ENCODE peak calls at places on chromosomes 2 and 18, in ten cellular contexts. T is cardiac muscle cell, W is colonic mucosa, D is transverse colon, L is mammary epithelial cell, Q is tibial artery, B is GM23248, K is breast epithelium, M is IMR-90, J is NT2/D1. I is an unnamed sample.

GRCh38 chr2:82796132-82796531 is 1662.9 kb downstream of the SUCLG1 start:
- DNase-seq in D (no peak), W (no peak), J (no peak), Q (no peak), M (no peak), K (no peak), L (no peak), B (no peak), T (no peak), I (no peak)

GRCh38 chr2:224816816-224817215 is 100.7 kb upstream of the CCDC195 start:
- DNase-seq in D (no peak), J (no peak), B (peak; percentile 79), W (no peak), L (peak; percentile 63), M (peak; percentile 89), K (no peak), Q (no peak), T (no peak), I (no peak)

GRCh38 chr18:10304853-10305252 is 149.6 kb upstream of the APCDD1 start:
- DNase-seq in B (peak; percentile 92), Q (no peak), K (no peak), D (no peak), M (peak; percentile 79), W (peak; percentile 23), L (peak; percentile 70), T (no peak), J (no peak), I (no peak)

GRCh38 chr18:68779169-68779568 is 18.7 kb upstream of the CCDC102B start:
- DNase-seq in K (no peak), D (no peak), B (peak; percentile 73), J (no peak), W (no peak), Q (no peak), M (peak; percentile 83), L (peak; percentile 41), T (no peak), I (no peak)

GRCh38 chr18:63868546-63868945 is 19.0 kb upstream of the SERPINB2 start:
- DNase-seq in Q (no peak), B (no peak), J (no peak), M (no peak), D (no peak), W (no peak), L (no peak), K (no peak), T (no peak), I (no peak)

GRCh38 chr2:5740073-5740472 is 47.9 kb downstream of the SOX11 start:
- DNase-seq in B (no peak), W (no peak), J (no peak), T (no peak), M (no peak), Q (no peak), K (peak; percentile 28), D (no peak), L (no peak), I (no peak)

GRCh38 chr2:53969285-53970094 is 1.3 kb downstream of the PSME4 start:
- DNase-seq in L (peak; percentile 91), M (peak; percentile 80), Q (no peak), D (no peak), B (peak; percentile 86), T (no peak), J (no peak), W (peak; percentile 29), K (no peak), I (no peak)

GRCh38 chr2:11695576-11695975 is 25.6 kb upstream of the NTSR2 start:
- DNase-seq in T (no peak), K (no peak), M (no peak), W (no peak), Q (no peak), D (no peak), B (no peak), J (no peak), L (no peak), I (no peak)

GRCh38 chr2:12750166-12750905 is 33.6 kb downstream of the TRIB2 start:
- DNase-seq in D (no peak), J (no peak), Q (no peak), L (peak; percentile 30), T (no peak), M (no peak), K (no peak), W (no peak), B (no peak), I (no peak)

GRCh38 chr2:44975571-44976450 is 33.4 kb downstream of the SIX2 start:
- DNase-seq in T (no peak), K (no peak), W (no peak), M (no peak), J (no peak), B (no peak), Q (no peak), L (no peak), D (no peak), I (no peak)

GRCh38 chr2:236613607-236614006 is 44.0 kb downstream of the ACKR3 start:
- DNase-seq in K (no peak), J (no peak), M (no peak), Q (no peak), B (no peak), L (no peak), W (no peak), T (no peak), D (no peak), I (no peak)

GRCh38 chr2:46296216-46296839 is 879 bp upstream of the EPAS1 start:
- DNase-seq in T (no peak), Q (peak; percentile 84), B (no peak), J (no peak), W (peak; percentile 59), K (peak; percentile 48), M (no peak), D (peak; percentile 49), L (no peak), I (no peak)
- H3K4me3 ChIP-seq in T (peak overlapping the region; percentile 61), Q (peak overlapping the region; percentile 65), B (peak overlapping the region; percentile 97), J (peak overlapping the region; percentile 45), W (peak overlapping the region; percentile 51), K (peak overlapping the region; percentile 68), M (peak overlapping the region; percentile 52), D (peak overlapping the region; percentile 86), L (peak overlapping the region; percentile 62), I (peak overlapping the region; percentile 58)

GRCh38 chr2:239247401-239248245 is 153.2 kb downstream of the HDAC4 start:
- DNase-seq in L (no peak), B (no peak), D (peak; percentile 8), T (no peak), Q (peak; percentile 41), K (no peak), M (no peak), J (no peak), W (no peak), I (no peak)

GRCh38 chr2:239245872-239246701 is 154.7 kb downstream of the HDAC4 start:
- DNase-seq in K (no peak), W (peak; percentile 76), B (no peak), T (no peak), J (no peak), D (peak; percentile 72), L (peak; percentile 63), M (no peak), Q (peak; percentile 65), I (no peak)

GRCh38 chr2:239245107-239245506 is 155.7 kb downstream of the HDAC4 start:
- DNase-seq in J (no peak), W (no peak), M (no peak), T (no peak), Q (peak; percentile 19), B (no peak), D (no peak), K (no peak), L (no peak), I (no peak)

GRCh38 chr2:239246723-239247122 is 154.1 kb downstream of the HDAC4 start:
- DNase-seq in D (peak; percentile 56), T (no peak), Q (no peak), K (no peak), M (no peak), J (no peak), L (peak; percentile 83), W (peak; percentile 61), B (no peak), I (no peak)

GRCh38 chr2:239244625-239245024 is 156.2 kb downstream of the HDAC4 start:
- DNase-seq in T (no peak), K (no peak), J (no peak), M (no peak), B (no peak), Q (peak; percentile 57), W (no peak), L (no peak), D (no peak), I (no peak)
- H3K4me1 ChIP-seq in T (no peaks in the 10 kb centered on the region), K (no peaks in the 10 kb centered on the region), J (peaks cover 17% of the 10 kb centered on the region), M (peaks cover 18% of the 10 kb centered on the region), B (no peaks in the 10 kb centered on the region), Q (peaks cover 6% of the 10 kb centered on the region), W (peaks cover 16% of the 10 kb centered on the region), L (peaks cover 23% of the 10 kb centered on the region), D (peaks cover 69% of the 10 kb centered on the region), I (peaks cover 5% of the 10 kb centered on the region)

DNA sequence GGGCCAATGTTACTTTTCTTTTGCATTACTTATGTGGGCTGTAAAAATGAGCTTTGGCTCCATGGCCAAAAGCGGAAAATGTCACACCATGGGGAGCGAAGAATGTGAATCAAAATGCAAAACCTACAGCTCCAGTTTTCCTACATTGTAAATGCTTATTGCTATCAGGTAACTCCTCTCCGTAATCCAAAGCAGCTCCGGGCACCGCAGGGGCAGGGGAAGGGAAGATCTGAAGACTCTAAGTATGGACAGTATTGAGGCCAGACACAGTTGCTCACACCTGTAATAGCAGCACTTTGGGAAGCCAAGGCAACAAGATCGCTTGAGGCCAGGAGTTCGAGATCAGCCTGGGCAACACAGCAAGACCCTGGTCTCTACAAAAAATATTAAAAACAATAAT is 7.1 kb upstream of the AGFG1 start:
- DNase-seq in W (no peak), Q (no peak), K (no peak), T (no peak), M (no peak), L (no peak), D (no peak), J (no peak), B (no peak), I (no peak)
- H3K4me3 ChIP-seq in W (no peak overlapping the region), Q (no peak overlapping the region), K (no peak overlapping the region), T (no peak overlapping the region), M (no peak overlapping the region), L (no peak overlapping the region), D (no peak overlapping the region), J (no peak overlapping the region), B (no peak overlapping the region), I (no peak overlapping the region)

GRCh38 chr2:37230581-37230980 is 815 bp downstream of the CEBPZ start:
- DNase-seq in Q (no peak), D (peak; percentile 12), L (peak; percentile 14), T (peak; percentile 3), W (peak; percentile 22), M (no peak), J (no peak), K (no peak), B (peak; percentile 44), I (no peak)

GRCh38 chr2:37232131-37232933 is 874 bp downstream of the NDUFAF7 start:
- DNase-seq in B (peak; percentile 62), W (peak; percentile 37), K (no peak), L (peak; percentile 38), M (peak; percentile 27), Q (peak; percentile 64), D (peak; percentile 19), J (no peak), T (no peak), I (no peak)

GRCh38 chr2:37226863-37227262 is 4.5 kb downstream of the CEBPZ start:
- DNase-seq in Q (no peak), W (no peak), D (no peak), L (no peak), B (no peak), J (no peak), T (no peak), M (no peak), K (no peak), I (no peak)

GRCh38 chr2:37231251-37232130 is at the start of the genes CEBPZ and NDUFAF7:
- DNase-seq in J (peak; percentile 80), T (peak; percentile 94), W (peak; percentile 95), D (peak; percentile 94), B (peak; percentile 98), Q (peak; percentile 95), M (peak; percentile 94), L (peak; percentile 94), K (peak; percentile 85), I (peak; percentile 82)

GRCh38 chr2:37228788-37229187 is 2.6 kb downstream of the CEBPZ start:
- DNase-seq in D (no peak), J (no peak), B (no peak), L (no peak), K (no peak), T (no peak), M (no peak), Q (no peak), W (no peak), I (no peak)
- H3K4me1 ChIP-seq in D (peaks cover 39% of the 10 kb centered on the region), J (no peaks in the 10 kb centered on the region), B (peaks cover 21% of the 10 kb centered on the region), L (peaks cover 13% of the 10 kb centered on the region), K (peaks cover 5% of the 10 kb centered on the region), T (peaks cover 5% of the 10 kb centered on the region), M (peaks cover 6% of the 10 kb centered on the region), Q (peaks cover 26% of the 10 kb centered on the region), W (peaks cover 8% of the 10 kb centered on the region), I (peaks cover 20% of the 10 kb centered on the region)